ENCODE peak calls at places on chromosomes 4 and X, in five cellular contexts. B is hepatocyte, X is left lung, L is MM.1S, V is HCT116. F is an unnamed sample.

GRCh38 chr4:14335872-14336271 is 666.4 kb upstream of the CPEB2 start:
- DNase-seq in X (no peak), V (no peak), L (no peak), B (no peak), F (no peak)

GRCh38 chrX:114774691-114775090 is 190.8 kb downstream of the HTR2C start:
- DNase-seq in X (no peak), V (no peak), B (peak; percentile 11), L (no peak), F (no peak)

GRCh38 chrX:132594129-132594528 is 105.3 kb upstream of the MBNL3 start:
- DNase-seq in X (no peak), V (no peak), B (peak; percentile 14), L (no peak), F (no peak)

GRCh38 chr4:87375719-87376291 is 15.2 kb downstream of the HSD17B11 start:
- DNase-seq in X (no peak), B (peak; percentile 79), V (peak; percentile 22), L (peak; percentile 45), F (no peak)

GRCh38 chr4:35250771-35251170 is 993.5 kb downstream of the ARAP2 start:
- DNase-seq in B (no peak), X (no peak), V (no peak), L (no peak), F (no peak)

GRCh38 chrX:154799554-154800348 is 5.5 kb downstream of the MPP1 start:
- DNase-seq in L (no peak), X (no peak), V (no peak), B (peak; percentile 48), F (no peak)

GRCh38 chrX:24646745-24647182 is 383 bp downstream of the PCYT1B start:
- DNase-seq in X (no peak), B (peak; percentile 28), V (no peak), L (no peak), F (no peak)

GRCh38 chrX:43065978-43066377 is 288.0 kb upstream of the PPP1R2C start:
- DNase-seq in B (no peak), V (no peak), X (no peak), L (no peak), F (no peak)

GRCh38 chr4:94410678-94411206 is 41.0 kb upstream of the PDLIM5 start:
- DNase-seq in X (no peak), B (peak; percentile 8), L (no peak), V (no peak), F (peak; percentile 71)

GRCh38 chrX:12447448-12448154 is 309.3 kb downstream of the FRMPD4 start:
- DNase-seq in V (no peak), X (no peak), B (peak; percentile 43), L (no peak), F (no peak)

GRCh38 chr4:169689681-169690080 is 68.1 kb downstream of the HPF1 start:
- DNase-seq in V (no peak), B (no peak), X (no peak), L (no peak), F (no peak)

GRCh38 chrX:41723821-41724220 is at the start of gene GPR82:
- DNase-seq in B (no peak), L (no peak), V (no peak), X (no peak), F (no peak)

GRCh38 chr4:3372933-3373465 is 68.8 kb upstream of the HGFAC start:
- DNase-seq in V (no peak), B (peak; percentile 3), L (no peak), X (peak; percentile 92), F (peak; percentile 75)

DNA sequence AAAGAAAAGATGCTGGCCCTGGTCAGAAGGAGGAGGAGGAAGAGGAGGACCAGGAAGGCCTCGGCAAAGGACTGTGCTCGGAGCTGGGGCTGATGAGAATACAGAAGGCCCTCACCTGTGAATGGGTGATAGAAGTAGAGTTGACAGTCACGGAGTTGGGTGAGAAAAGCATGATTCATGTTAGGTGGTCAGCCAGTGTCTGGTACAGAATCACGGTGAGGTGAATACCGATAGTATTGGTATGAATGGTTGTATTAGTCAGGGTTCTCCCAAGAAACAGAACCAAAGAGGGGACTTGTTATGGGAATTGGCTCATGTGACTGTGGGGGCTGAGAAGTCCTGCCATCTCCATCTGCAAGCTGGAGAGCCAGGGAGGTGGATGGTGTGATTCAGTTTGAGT is 32.5 kb upstream of the FAM156A start:
- DNase-seq in L (no peak), B (no peak), V (no peak), X (no peak), F (no peak)
- H3K4me1 ChIP-seq in L (no peaks in the 10 kb centered on the region), B (no peaks in the 10 kb centered on the region), V (peaks cover 7% of the 10 kb centered on the region), X (peaks cover 5% of the 10 kb centered on the region), F (peaks cover 4% of the 10 kb centered on the region)

DNA sequence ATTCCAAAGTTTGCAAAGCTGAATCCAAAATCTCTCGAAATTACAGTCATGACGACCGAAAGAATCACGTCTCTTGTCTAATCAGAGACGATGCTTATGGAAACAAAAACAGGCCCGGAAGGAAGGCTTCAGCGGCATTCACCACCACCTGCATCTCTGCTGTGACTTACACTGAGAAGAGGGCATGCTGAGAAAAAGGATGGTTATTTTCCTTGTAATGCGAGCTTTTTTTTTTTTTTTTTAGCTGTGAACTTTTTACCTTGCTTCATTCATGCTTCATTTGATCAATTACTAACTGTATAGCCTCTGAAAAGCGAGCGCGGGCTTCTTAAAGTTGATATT is 209.2 kb downstream of the SOWAHB start:
- DNase-seq in X (no peak), V (no peak), L (peak; percentile 84), B (no peak), F (no peak)
- H3K4me3 ChIP-seq in X (peak overlapping the region; percentile 53), V (peak overlapping the region; percentile 68), L (peak overlapping the region; percentile 76), B (peak overlapping the region; percentile 37), F (peak overlapping the region; percentile 49)

GRCh38 chr4:1383728-1384591 is 22.3 kb downstream of the NKX1-1 start:
- DNase-seq in B (no peak), X (peak; percentile 61), L (no peak), V (no peak), F (peak; percentile 7)
- H3K27ac ChIP-seq in B (no peak overlapping the region), X (no peak overlapping the region), L (no peak overlapping the region), V (no peak overlapping the region), F (no peak overlapping the region)

GRCh38 chr4:80268081-80268823 is 1.8 kb downstream of the FGF5 start:
- DNase-seq in X (peak; percentile 69), L (no peak), B (peak; percentile 13), V (no peak), F (no peak)
- H3K4me1 ChIP-seq in X (peaks cover 14% of the 10 kb centered on the region), L (no peaks in the 10 kb centered on the region), B (peaks cover 9% of the 10 kb centered on the region), V (no peaks in the 10 kb centered on the region), F (no peaks in the 10 kb centered on the region)

GRCh38 chrX:67545772-67546495 is 2.1 kb downstream of the AR start:
- DNase-seq in L (no peak), V (no peak), B (peak; percentile 34), X (peak; percentile 68), F (peak; percentile 44)
- H3K4me3 ChIP-seq in L (peak overlapping the region; percentile 48), V (no peak overlapping the region), B (peak overlapping the region; percentile 36), X (peak overlapping the region; percentile 34), F (peak overlapping the region; percentile 63)

F was measured in right cardiac atrium.